ENCODE peak calls at places on chromosomes 12 and 14, in seven cellular contexts. One of them, this sample, is unnamed.

GRCh38 chr12:41992692-41993215 is 151.9 kb downstream of the GXYLT1 start:
- DNase-seq in posterior vena cava: no peak
- DNase-seq in NCI-H510A treated with DMSO at 0.1 percent for 48 hours: peak
- DNase-seq in IMR-90: no peak
- DNase-seq in OCI-M1: no peak
- DNase-seq in germinal center: no peak
- DNase-seq in stimulated activated CD4-positive, alpha-beta T cell treated with anti-CD3 and anti-CD28 coated beads, TNF-alpha, amount 100 ng/mL, for 48 hours: no peak
- DNase-seq in this sample: no peak

GRCh38 chr14:90536092-90536491 is 139.3 kb downstream of the CALM1 start:
- DNase-seq in IMR-90: no peak
- DNase-seq in OCI-M1: peak
- DNase-seq in stimulated activated CD4-positive, alpha-beta T cell treated with anti-CD3 and anti-CD28 coated beads, TNF-alpha, amount 100 ng/mL, for 48 hours: no peak
- DNase-seq in posterior vena cava: no peak
- DNase-seq in NCI-H510A treated with DMSO at 0.1 percent for 48 hours: no peak
- DNase-seq in germinal center: no peak
- DNase-seq in this sample: peak

GRCh38 chr12:122983789-122984515 is 3.5 kb downstream of the ARL6IP4 start:
- DNase-seq in stimulated activated CD4-positive, alpha-beta T cell treated with anti-CD3 and anti-CD28 coated beads, TNF-alpha, amount 100 ng/mL, for 48 hours: no peak
- DNase-seq in OCI-M1: peak
- DNase-seq in germinal center: no peak
- DNase-seq in NCI-H510A treated with DMSO at 0.1 percent for 48 hours: no peak
- DNase-seq in IMR-90: no peak
- DNase-seq in posterior vena cava: no peak
- DNase-seq in this sample: no peak

GRCh38 chr12:92778525-92778924 is 75.7 kb downstream of the PLEKHG7 start:
- DNase-seq in OCI-M1: no peak
- DNase-seq in germinal center: no peak
- DNase-seq in posterior vena cava: no peak
- DNase-seq in NCI-H510A treated with DMSO at 0.1 percent for 48 hours: no peak
- DNase-seq in stimulated activated CD4-positive, alpha-beta T cell treated with anti-CD3 and anti-CD28 coated beads, TNF-alpha, amount 100 ng/mL, for 48 hours: no peak
- DNase-seq in IMR-90: no peak
- DNase-seq in this sample: no peak

GRCh38 chr14:101781240-101782061 is 19.9 kb downstream of the PPP2R5C start:
- DNase-seq in posterior vena cava: peak
- DNase-seq in OCI-M1: no peak
- DNase-seq in IMR-90: no peak
- DNase-seq in germinal center: peak
- DNase-seq in stimulated activated CD4-positive, alpha-beta T cell treated with anti-CD3 and anti-CD28 coated beads, TNF-alpha, amount 100 ng/mL, for 48 hours: no peak
- DNase-seq in NCI-H510A treated with DMSO at 0.1 percent for 48 hours: no peak
- DNase-seq in this sample: no peak

GRCh38 chr12:56958422-56958821 is 1.0 kb upstream of the RDH16 start:
- DNase-seq in stimulated activated CD4-positive, alpha-beta T cell treated with anti-CD3 and anti-CD28 coated beads, TNF-alpha, amount 100 ng/mL, for 48 hours: no peak
- DNase-seq in posterior vena cava: no peak
- DNase-seq in germinal center: no peak
- DNase-seq in IMR-90: no peak
- DNase-seq in OCI-M1: no peak
- DNase-seq in NCI-H510A treated with DMSO at 0.1 percent for 48 hours: no peak
- DNase-seq in this sample: no peak

GRCh38 chr12:49979061-49979586 is 6.4 kb downstream of the AQP6 start:
- DNase-seq in NCI-H510A treated with DMSO at 0.1 percent for 48 hours: no peak
- DNase-seq in posterior vena cava: no peak
- DNase-seq in germinal center: no peak
- DNase-seq in IMR-90: no peak
- DNase-seq in stimulated activated CD4-positive, alpha-beta T cell treated with anti-CD3 and anti-CD28 coated beads, TNF-alpha, amount 100 ng/mL, for 48 hours: no peak
- DNase-seq in OCI-M1: no peak
- DNase-seq in this sample: peak

GRCh38 chr12:121452356-121453021 is 52.6 kb downstream of the RNF34 start:
- DNase-seq in posterior vena cava: no peak
- DNase-seq in stimulated activated CD4-positive, alpha-beta T cell treated with anti-CD3 and anti-CD28 coated beads, TNF-alpha, amount 100 ng/mL, for 48 hours: no peak
- DNase-seq in NCI-H510A treated with DMSO at 0.1 percent for 48 hours: no peak
- DNase-seq in IMR-90: no peak
- DNase-seq in germinal center: no peak
- DNase-seq in OCI-M1: no peak
- DNase-seq in this sample: no peak

GRCh38 chr12:62647586-62647985 is 181.0 kb downstream of the MON2 start:
- DNase-seq in posterior vena cava: no peak
- DNase-seq in NCI-H510A treated with DMSO at 0.1 percent for 48 hours: no peak
- DNase-seq in stimulated activated CD4-positive, alpha-beta T cell treated with anti-CD3 and anti-CD28 coated beads, TNF-alpha, amount 100 ng/mL, for 48 hours: no peak
- DNase-seq in OCI-M1: no peak
- DNase-seq in germinal center: no peak
- DNase-seq in IMR-90: no peak
- DNase-seq in this sample: no peak

GRCh38 chr12:574475-575128 is 88.6 kb downstream of the NINJ2 start:
- DNase-seq in germinal center: no peak
- DNase-seq in posterior vena cava: peak
- DNase-seq in stimulated activated CD4-positive, alpha-beta T cell treated with anti-CD3 and anti-CD28 coated beads, TNF-alpha, amount 100 ng/mL, for 48 hours: no peak
- DNase-seq in IMR-90: no peak
- DNase-seq in NCI-H510A treated with DMSO at 0.1 percent for 48 hours: no peak
- DNase-seq in OCI-M1: no peak
- DNase-seq in this sample: no peak

GRCh38 chr14:61710853-61711817 is 15.8 kb downstream of the HIF1A start:
- DNase-seq in NCI-H510A treated with DMSO at 0.1 percent for 48 hours: peak
- DNase-seq in stimulated activated CD4-positive, alpha-beta T cell treated with anti-CD3 and anti-CD28 coated beads, TNF-alpha, amount 100 ng/mL, for 48 hours: no peak
- DNase-seq in IMR-90: no peak
- DNase-seq in germinal center: no peak
- DNase-seq in posterior vena cava: no peak
- DNase-seq in OCI-M1: no peak
- DNase-seq in this sample: no peak

GRCh38 chr12:27000962-27001361 is 13.2 kb downstream of the TM7SF3 start:
- DNase-seq in posterior vena cava: no peak
- DNase-seq in stimulated activated CD4-positive, alpha-beta T cell treated with anti-CD3 and anti-CD28 coated beads, TNF-alpha, amount 100 ng/mL, for 48 hours: no peak
- DNase-seq in germinal center: no peak
- DNase-seq in NCI-H510A treated with DMSO at 0.1 percent for 48 hours: no peak
- DNase-seq in IMR-90: no peak
- DNase-seq in OCI-M1: no peak
- DNase-seq in this sample: no peak

GRCh38 chr14:99117671-99118045 is 154.3 kb downstream of the BCL11B start:
- DNase-seq in germinal center: no peak
- DNase-seq in stimulated activated CD4-positive, alpha-beta T cell treated with anti-CD3 and anti-CD28 coated beads, TNF-alpha, amount 100 ng/mL, for 48 hours: no peak
- DNase-seq in OCI-M1: no peak
- DNase-seq in IMR-90: no peak
- DNase-seq in NCI-H510A treated with DMSO at 0.1 percent for 48 hours: no peak
- DNase-seq in posterior vena cava: no peak
- DNase-seq in this sample: no peak

GRCh38 chr12:76124456-76124855 is 40.0 kb upstream of the NAP1L1 start:
- DNase-seq in OCI-M1: no peak
- DNase-seq in NCI-H510A treated with DMSO at 0.1 percent for 48 hours: no peak
- DNase-seq in posterior vena cava: no peak
- DNase-seq in stimulated activated CD4-positive, alpha-beta T cell treated with anti-CD3 and anti-CD28 coated beads, TNF-alpha, amount 100 ng/mL, for 48 hours: no peak
- DNase-seq in IMR-90: no peak
- DNase-seq in germinal center: no peak
- DNase-seq in this sample: no peak

GRCh38 chr12:51270067-51270846 is at the start of gene SMAGP:
- DNase-seq in germinal center: peak
- DNase-seq in IMR-90: peak
- DNase-seq in NCI-H510A treated with DMSO at 0.1 percent for 48 hours: peak
- DNase-seq in OCI-M1: peak
- DNase-seq in posterior vena cava: peak
- DNase-seq in stimulated activated CD4-positive, alpha-beta T cell treated with anti-CD3 and anti-CD28 coated beads, TNF-alpha, amount 100 ng/mL, for 48 hours: no peak
- DNase-seq in this sample: peak

GRCh38 chr12:11653215-11653753 is 3.8 kb downstream of the ETV6 start:
- DNase-seq in IMR-90: peak
- DNase-seq in germinal center: no peak
- DNase-seq in OCI-M1: peak
- DNase-seq in posterior vena cava: no peak
- DNase-seq in stimulated activated CD4-positive, alpha-beta T cell treated with anti-CD3 and anti-CD28 coated beads, TNF-alpha, amount 100 ng/mL, for 48 hours: peak
- DNase-seq in NCI-H510A treated with DMSO at 0.1 percent for 48 hours: peak
- DNase-seq in this sample: no peak

GRCh38 chr12:57340104-57340503 is 89.1 kb upstream of the STAC3 start:
- DNase-seq in IMR-90: peak
- DNase-seq in OCI-M1: peak
- DNase-seq in NCI-H510A treated with DMSO at 0.1 percent for 48 hours: no peak
- DNase-seq in posterior vena cava: no peak
- DNase-seq in germinal center: no peak
- DNase-seq in stimulated activated CD4-positive, alpha-beta T cell treated with anti-CD3 and anti-CD28 coated beads, TNF-alpha, amount 100 ng/mL, for 48 hours: no peak
- DNase-seq in this sample: no peak

GRCh38 chr12:3236345-3237153 is 159.4 kb downstream of the TSPAN9 start:
- DNase-seq in OCI-M1: peak
- DNase-seq in IMR-90: peak
- DNase-seq in germinal center: no peak
- DNase-seq in posterior vena cava: no peak
- DNase-seq in NCI-H510A treated with DMSO at 0.1 percent for 48 hours: peak
- DNase-seq in stimulated activated CD4-positive, alpha-beta T cell treated with anti-CD3 and anti-CD28 coated beads, TNF-alpha, amount 100 ng/mL, for 48 hours: peak
- DNase-seq in this sample: peak

GRCh38 chr14:102729268-102729667 is 48.0 kb upstream of the TRAF3 start:
- DNase-seq in stimulated activated CD4-positive, alpha-beta T cell treated with anti-CD3 and anti-CD28 coated beads, TNF-alpha, amount 100 ng/mL, for 48 hours: no peak
- DNase-seq in IMR-90: no peak
- DNase-seq in posterior vena cava: no peak
- DNase-seq in OCI-M1: no peak
- DNase-seq in germinal center: no peak
- DNase-seq in NCI-H510A treated with DMSO at 0.1 percent for 48 hours: no peak
- DNase-seq in this sample: no peak

GRCh38 chr12:104729091-104729490 is 229.0 kb downstream of the SLC41A2 start:
- DNase-seq in posterior vena cava: no peak
- DNase-seq in stimulated activated CD4-positive, alpha-beta T cell treated with anti-CD3 and anti-CD28 coated beads, TNF-alpha, amount 100 ng/mL, for 48 hours: no peak
- DNase-seq in IMR-90: no peak
- DNase-seq in NCI-H510A treated with DMSO at 0.1 percent for 48 hours: no peak
- DNase-seq in germinal center: no peak
- DNase-seq in OCI-M1: no peak
- DNase-seq in this sample: no peak

GRCh38 chr12:28440209-28440608 is 250.0 kb downstream of the CCDC91 start:
- DNase-seq in stimulated activated CD4-positive, alpha-beta T cell treated with anti-CD3 and anti-CD28 coated beads, TNF-alpha, amount 100 ng/mL, for 48 hours: no peak
- DNase-seq in OCI-M1: no peak
- DNase-seq in posterior vena cava: no peak
- DNase-seq in germinal center: no peak
- DNase-seq in IMR-90: no peak
- DNase-seq in NCI-H510A treated with DMSO at 0.1 percent for 48 hours: no peak
- DNase-seq in this sample: no peak

GRCh38 chr14:95250126-95250824 is 69.4 kb downstream of the CLMN start:
- DNase-seq in IMR-90: no peak
- DNase-seq in posterior vena cava: no peak
- DNase-seq in NCI-H510A treated with DMSO at 0.1 percent for 48 hours: peak
- DNase-seq in stimulated activated CD4-positive, alpha-beta T cell treated with anti-CD3 and anti-CD28 coated beads, TNF-alpha, amount 100 ng/mL, for 48 hours: no peak
- DNase-seq in OCI-M1: no peak
- DNase-seq in germinal center: no peak
- DNase-seq in this sample: no peak

GRCh38 chr14:26872930-26873470 is 275.2 kb upstream of the NOVA1 start:
- DNase-seq in posterior vena cava: no peak
- DNase-seq in NCI-H510A treated with DMSO at 0.1 percent for 48 hours: no peak
- DNase-seq in stimulated activated CD4-positive, alpha-beta T cell treated with anti-CD3 and anti-CD28 coated beads, TNF-alpha, amount 100 ng/mL, for 48 hours: no peak
- DNase-seq in germinal center: no peak
- DNase-seq in IMR-90: no peak
- DNase-seq in OCI-M1: no peak
- DNase-seq in this sample: peak

GRCh38 chr12:121495746-121496145 is 85.1 kb downstream of the KDM2B start:
- DNase-seq in stimulated activated CD4-positive, alpha-beta T cell treated with anti-CD3 and anti-CD28 coated beads, TNF-alpha, amount 100 ng/mL, for 48 hours: no peak
- DNase-seq in posterior vena cava: no peak
- DNase-seq in NCI-H510A treated with DMSO at 0.1 percent for 48 hours: no peak
- DNase-seq in IMR-90: no peak
- DNase-seq in OCI-M1: no peak
- DNase-seq in germinal center: no peak
- DNase-seq in this sample: no peak

GRCh38 chr14:85528882-85529585 is 910 bp upstream of the FLRT2 start:
- DNase-seq in NCI-H510A treated with DMSO at 0.1 percent for 48 hours: no peak
- DNase-seq in IMR-90: peak
- DNase-seq in stimulated activated CD4-positive, alpha-beta T cell treated with anti-CD3 and anti-CD28 coated beads, TNF-alpha, amount 100 ng/mL, for 48 hours: no peak
- DNase-seq in germinal center: no peak
- DNase-seq in posterior vena cava: no peak
- DNase-seq in OCI-M1: no peak
- DNase-seq in this sample: peak

GRCh38 chr12:59357811-59358210 is 238.0 kb upstream of the SLC16A7 start:
- DNase-seq in stimulated activated CD4-positive, alpha-beta T cell treated with anti-CD3 and anti-CD28 coated beads, TNF-alpha, amount 100 ng/mL, for 48 hours: no peak
- DNase-seq in germinal center: no peak
- DNase-seq in IMR-90: peak
- DNase-seq in OCI-M1: no peak
- DNase-seq in posterior vena cava: no peak
- DNase-seq in NCI-H510A treated with DMSO at 0.1 percent for 48 hours: no peak
- DNase-seq in this sample: peak

GRCh38 chr12:25276199-25276937 is 25.6 kb upstream of the KRAS start:
- DNase-seq in stimulated activated CD4-positive, alpha-beta T cell treated with anti-CD3 and anti-CD28 coated beads, TNF-alpha, amount 100 ng/mL, for 48 hours: peak
- DNase-seq in posterior vena cava: no peak
- DNase-seq in OCI-M1: peak
- DNase-seq in NCI-H510A treated with DMSO at 0.1 percent for 48 hours: peak
- DNase-seq in IMR-90: peak
- DNase-seq in germinal center: no peak
- DNase-seq in this sample: no peak

GRCh38 chr12:23221926-23222325 is 597.0 kb downstream of the ETNK1 start:
- DNase-seq in IMR-90: no peak
- DNase-seq in stimulated activated CD4-positive, alpha-beta T cell treated with anti-CD3 and anti-CD28 coated beads, TNF-alpha, amount 100 ng/mL, for 48 hours: no peak
- DNase-seq in OCI-M1: no peak
- DNase-seq in posterior vena cava: no peak
- DNase-seq in germinal center: no peak
- DNase-seq in NCI-H510A treated with DMSO at 0.1 percent for 48 hours: no peak
- DNase-seq in this sample: no peak

GRCh38 chr12:52416788-52417187 is 10.7 kb upstream of the KRT82 start:
- DNase-seq in stimulated activated CD4-positive, alpha-beta T cell treated with anti-CD3 and anti-CD28 coated beads, TNF-alpha, amount 100 ng/mL, for 48 hours: no peak
- DNase-seq in IMR-90: no peak
- DNase-seq in OCI-M1: no peak
- DNase-seq in posterior vena cava: no peak
- DNase-seq in NCI-H510A treated with DMSO at 0.1 percent for 48 hours: no peak
- DNase-seq in germinal center: no peak
- DNase-seq in this sample: no peak

GRCh38 chr14:64788706-64789105 is 84.5 kb downstream of the PLEKHG3 start:
- DNase-seq in IMR-90: peak
- DNase-seq in posterior vena cava: no peak
- DNase-seq in germinal center: no peak
- DNase-seq in OCI-M1: no peak
- DNase-seq in stimulated activated CD4-positive, alpha-beta T cell treated with anti-CD3 and anti-CD28 coated beads, TNF-alpha, amount 100 ng/mL, for 48 hours: no peak
- DNase-seq in NCI-H510A treated with DMSO at 0.1 percent for 48 hours: no peak
- DNase-seq in this sample: no peak

GRCh38 chr14:91573894-91574837 is 64.1 kb upstream of the PPP4R3A start:
- DNase-seq in NCI-H510A treated with DMSO at 0.1 percent for 48 hours: peak
- DNase-seq in posterior vena cava: peak
- DNase-seq in stimulated activated CD4-positive, alpha-beta T cell treated with anti-CD3 and anti-CD28 coated beads, TNF-alpha, amount 100 ng/mL, for 48 hours: peak
- DNase-seq in germinal center: peak
- DNase-seq in OCI-M1: no peak
- DNase-seq in IMR-90: peak
- DNase-seq in this sample: peak

GRCh38 chr12:93762059-93762719 is 85.0 kb downstream of the CRADD start:
- DNase-seq in IMR-90: peak
- DNase-seq in posterior vena cava: no peak
- DNase-seq in NCI-H510A treated with DMSO at 0.1 percent for 48 hours: no peak
- DNase-seq in stimulated activated CD4-positive, alpha-beta T cell treated with anti-CD3 and anti-CD28 coated beads, TNF-alpha, amount 100 ng/mL, for 48 hours: no peak
- DNase-seq in OCI-M1: peak
- DNase-seq in germinal center: no peak
- DNase-seq in this sample: no peak

GRCh38 chr12:26233620-26234019 is 38.2 kb downstream of the SSPN start:
- DNase-seq in NCI-H510A treated with DMSO at 0.1 percent for 48 hours: no peak
- DNase-seq in OCI-M1: no peak
- DNase-seq in IMR-90: peak
- DNase-seq in germinal center: no peak
- DNase-seq in posterior vena cava: no peak
- DNase-seq in stimulated activated CD4-positive, alpha-beta T cell treated with anti-CD3 and anti-CD28 coated beads, TNF-alpha, amount 100 ng/mL, for 48 hours: no peak
- DNase-seq in this sample: no peak

GRCh38 chr12:78795934-78796445 is 68.6 kb upstream of the SYT1 start:
- DNase-seq in germinal center: no peak
- DNase-seq in stimulated activated CD4-positive, alpha-beta T cell treated with anti-CD3 and anti-CD28 coated beads, TNF-alpha, amount 100 ng/mL, for 48 hours: no peak
- DNase-seq in NCI-H510A treated with DMSO at 0.1 percent for 48 hours: no peak
- DNase-seq in OCI-M1: no peak
- DNase-seq in posterior vena cava: no peak
- DNase-seq in IMR-90: no peak
- DNase-seq in this sample: no peak

GRCh38 chr12:57611116-57611809 is at the start of gene ARHGEF25:
- DNase-seq in posterior vena cava: peak
- DNase-seq in stimulated activated CD4-positive, alpha-beta T cell treated with anti-CD3 and anti-CD28 coated beads, TNF-alpha, amount 100 ng/mL, for 48 hours: no peak
- DNase-seq in IMR-90: peak
- DNase-seq in OCI-M1: peak
- DNase-seq in germinal center: peak
- DNase-seq in NCI-H510A treated with DMSO at 0.1 percent for 48 hours: peak
- DNase-seq in this sample: peak

GRCh38 chr14:64950889-64951288 is 8.3 kb upstream of the GPX2 start:
- DNase-seq in germinal center: no peak
- DNase-seq in posterior vena cava: no peak
- DNase-seq in OCI-M1: no peak
- DNase-seq in IMR-90: no peak
- DNase-seq in stimulated activated CD4-positive, alpha-beta T cell treated with anti-CD3 and anti-CD28 coated beads, TNF-alpha, amount 100 ng/mL, for 48 hours: no peak
- DNase-seq in NCI-H510A treated with DMSO at 0.1 percent for 48 hours: no peak
- DNase-seq in this sample: no peak

GRCh38 chr14:82720931-82721330 is 1187.3 kb upstream of the SEL1L start:
- DNase-seq in posterior vena cava: no peak
- DNase-seq in stimulated activated CD4-positive, alpha-beta T cell treated with anti-CD3 and anti-CD28 coated beads, TNF-alpha, amount 100 ng/mL, for 48 hours: no peak
- DNase-seq in IMR-90: no peak
- DNase-seq in NCI-H510A treated with DMSO at 0.1 percent for 48 hours: no peak
- DNase-seq in germinal center: no peak
- DNase-seq in OCI-M1: peak
- DNase-seq in this sample: no peak

GRCh38 chr12:58393152-58393551 is 451.8 kb downstream of the ATP23 start:
- DNase-seq in posterior vena cava: no peak
- DNase-seq in germinal center: no peak
- DNase-seq in stimulated activated CD4-positive, alpha-beta T cell treated with anti-CD3 and anti-CD28 coated beads, TNF-alpha, amount 100 ng/mL, for 48 hours: no peak
- DNase-seq in IMR-90: peak
- DNase-seq in NCI-H510A treated with DMSO at 0.1 percent for 48 hours: no peak
- DNase-seq in OCI-M1: no peak
- DNase-seq in this sample: no peak

This sample was measured in WERI-Rb-1.